ENCODE peak calls at places on chromosomes 1 and 21, in four cellular contexts. O is iris pigment epithelial cell, U is T-helper 1 cell, H is left ventricle myocardium superior. J is an unnamed sample.

GRCh38 chr21:36124395-36124794 is 10.5 kb upstream of the CBR3 start:
- DNase-seq in O (no peak), H (no peak), U (no peak), J (no peak)

GRCh38 chr1:38589036-38589435 is 270.5 kb downstream of the RRAGC start:
- DNase-seq in O (peak), U (no peak), H (peak), J (no peak)

GRCh38 chr1:200099040-200099439 is 71.5 kb downstream of the NR5A2 start:
- DNase-seq in U (no peak), O (peak), H (no peak), J (no peak)

GRCh38 chr1:70764747-70765146 is 282.9 kb downstream of the PTGER3 start:
- DNase-seq in U (no peak), H (no peak), O (no peak), J (no peak)

GRCh38 chr1:15988856-15989736 is 13.2 kb upstream of the ZBTB17 start:
- DNase-seq in U (no peak), H (no peak), O (no peak), J (no peak)

GRCh38 chr1:179599623-179600249 is 8.1 kb downstream of the TDRD5 start:
- DNase-seq in U (no peak), H (no peak), O (peak), J (no peak)

GRCh38 chr1:165355977-165356811 is at the start of gene LMX1A:
- DNase-seq in O (no peak), U (no peak), H (peak), J (no peak)

GRCh38 chr1:29180497-29181412 is 945 bp downstream of the SRSF4 start:
- DNase-seq in O (peak), U (no peak), H (no peak), J (no peak)

GRCh38 chr1:27971674-27972073 is 11.9 kb downstream of the XKR8 start:
- DNase-seq in U (no peak), O (no peak), H (no peak), J (no peak)

GRCh38 chr1:10932088-10932487 is 80.4 kb upstream of the TARDBP start:
- DNase-seq in U (no peak), H (no peak), O (no peak), J (no peak)

GRCh38 chr1:40756523-40756922 is 27.1 kb upstream of the KCNQ4 start:
- DNase-seq in H (no peak), U (no peak), O (no peak), J (no peak)

GRCh38 chr1:234699795-234700665 is 90.1 kb upstream of the IRF2BP2 start:
- DNase-seq in H (no peak), O (peak), U (no peak), J (no peak)

GRCh38 chr1:156517746-156518145 is 17.2 kb upstream of the MEF2D start:
- DNase-seq in U (no peak), O (no peak), H (no peak), J (no peak)

GRCh38 chr1:87185077-87185476 is 143.6 kb upstream of the LMO4 start:
- DNase-seq in U (no peak), H (no peak), O (no peak), J (no peak)

GRCh38 chr1:116415699-116416533 is 42.9 kb downstream of the ATP1A1 start:
- DNase-seq in O (no peak), U (no peak), H (peak), J (peak)

GRCh38 chr21:42216726-42217572 is 2.0 kb upstream of the ABCG1 start:
- DNase-seq in U (no peak), O (no peak), H (no peak), J (no peak)

GRCh38 chr21:33976980-33977720 is 61.5 kb upstream of the ATP5PO start:
- DNase-seq in O (peak), U (no peak), H (no peak), J (no peak)

GRCh38 chr1:35264861-35265260 is 3.6 kb upstream of the ZMYM4 start:
- DNase-seq in O (peak), U (no peak), H (no peak), J (peak)

GRCh38 chr1:247948558-247948957 is at the start of gene OR2L8:
- DNase-seq in O (no peak), U (no peak), H (no peak), J (no peak)

GRCh38 chr1:21651214-21652042 is 17.7 kb downstream of the RAP1GAP start:
- DNase-seq in U (no peak), H (peak), O (no peak), J (no peak)

GRCh38 chr1:77983997-77984355 is 5.1 kb upstream of the FUBP1 start:
- DNase-seq in U (no peak), H (no peak), O (no peak), J (no peak)

GRCh38 chr1:55318111-55318817 is 103.1 kb upstream of the USP24 start:
- DNase-seq in O (peak), H (no peak), U (no peak), J (no peak)

GRCh38 chr1:208007938-208008342 is 97.0 kb upstream of the CD34 start:
- DNase-seq in U (no peak), H (no peak), O (peak), J (no peak)

GRCh38 chr1:51644533-51645197 is 27.8 kb downstream of the OSBPL9 start:
- DNase-seq in H (peak), O (peak), U (no peak), J (no peak)

GRCh38 chr1:94801919-94802546 is 18.1 kb upstream of the SLC44A3 start:
- DNase-seq in U (no peak), H (peak), O (peak), J (peak)

GRCh38 chr1:163824006-163824405 is 502.3 kb downstream of the NUF2 start:
- DNase-seq in H (peak), O (peak), U (no peak), J (no peak)

GRCh38 chr1:197441990-197442389 is 173.9 kb downstream of the CRB1 start:
- DNase-seq in O (peak), U (no peak), H (peak), J (peak)

GRCh38 chr1:203599875-203600781 is 26.5 kb upstream of the ATP2B4 start:
- DNase-seq in O (no peak), U (no peak), H (no peak), J (no peak)

GRCh38 chr1:179823693-179824092 is 53.9 kb downstream of the TOR1AIP2 start:
- DNase-seq in O (no peak), U (no peak), H (no peak), J (no peak)

GRCh38 chr1:11845641-11846335 is 1.8 kb downstream of the NPPA start:
- DNase-seq in U (no peak), H (no peak), O (peak), J (no peak)

GRCh38 chr1:86775395-86775794 is 71.0 kb downstream of the SH3GLB1 start:
- DNase-seq in O (no peak), U (no peak), H (no peak), J (no peak)

J was measured in NT2/D1.